ENCODE peak calls at places on chromosomes 12 and 14, in eight cellular contexts. One of them, this sample, is unnamed.

GRCh38 chr12:49296836-49297694 is 2.1 kb downstream of the PRPH start:
- DNase-seq in fibroblast of lung: no peak
- DNase-seq in GM12865: peak; percentile 63
- DNase-seq in astrocyte of the spinal cord: no peak
- DNase-seq in mucosa of descending colon: peak; percentile 60
- DNase-seq in upper lobe of left lung: peak; percentile 49
- DNase-seq in tibial nerve: no peak
- DNase-seq in right lobe of liver: no peak
- DNase-seq in this sample: no peak

GRCh38 chr12:2309647-2310046 is 256.9 kb downstream of the CACNA1C start:
- DNase-seq in fibroblast of lung: no peak
- DNase-seq in GM12865: no peak
- DNase-seq in astrocyte of the spinal cord: no peak
- DNase-seq in mucosa of descending colon: no peak
- DNase-seq in upper lobe of left lung: no peak
- DNase-seq in tibial nerve: no peak
- DNase-seq in right lobe of liver: no peak
- DNase-seq in this sample: no peak

GRCh38 chr12:94504386-94504785 is 44.7 kb upstream of the CEP83 start:
- DNase-seq in fibroblast of lung: no peak
- DNase-seq in GM12865: no peak
- DNase-seq in astrocyte of the spinal cord: no peak
- DNase-seq in mucosa of descending colon: no peak
- DNase-seq in upper lobe of left lung: no peak
- DNase-seq in tibial nerve: no peak
- DNase-seq in right lobe of liver: no peak
- DNase-seq in this sample: no peak

GRCh38 chr12:6465467-6466183 is 4.9 kb downstream of the VAMP1 start:
- DNase-seq in fibroblast of lung: peak; percentile 85
- DNase-seq in GM12865: peak; percentile 70
- DNase-seq in astrocyte of the spinal cord: peak; percentile 70
- DNase-seq in mucosa of descending colon: peak; percentile 83
- DNase-seq in upper lobe of left lung: no peak
- DNase-seq in tibial nerve: no peak
- DNase-seq in right lobe of liver: no peak
- DNase-seq in this sample: peak; percentile 60

GRCh38 chr14:20997564-20997963 is 1.5 kb upstream of the SLC39A2 start:
- DNase-seq in fibroblast of lung: no peak
- DNase-seq in GM12865: no peak
- DNase-seq in astrocyte of the spinal cord: no peak
- DNase-seq in mucosa of descending colon: no peak
- DNase-seq in upper lobe of left lung: no peak
- DNase-seq in tibial nerve: no peak
- DNase-seq in right lobe of liver: no peak
- DNase-seq in this sample: no peak

GRCh38 chr12:2221030-2221621 is 168.3 kb downstream of the CACNA1C start:
- DNase-seq in fibroblast of lung: no peak
- DNase-seq in GM12865: no peak
- DNase-seq in astrocyte of the spinal cord: no peak
- DNase-seq in mucosa of descending colon: no peak
- DNase-seq in upper lobe of left lung: no peak
- DNase-seq in tibial nerve: no peak
- DNase-seq in right lobe of liver: no peak
- DNase-seq in this sample: no peak

GRCh38 chr14:61222388-61222787 is 58.8 kb downstream of the TMEM30B start:
- DNase-seq in fibroblast of lung: no peak
- DNase-seq in GM12865: no peak
- DNase-seq in astrocyte of the spinal cord: no peak
- DNase-seq in mucosa of descending colon: no peak
- DNase-seq in upper lobe of left lung: no peak
- DNase-seq in tibial nerve: no peak
- DNase-seq in right lobe of liver: no peak
- DNase-seq in this sample: peak; percentile 84

GRCh38 chr12:47942327-47943230 is 20.8 kb upstream of the TMEM106C start:
- DNase-seq in fibroblast of lung: no peak
- DNase-seq in GM12865: peak; percentile 7
- DNase-seq in astrocyte of the spinal cord: no peak
- DNase-seq in mucosa of descending colon: no peak
- DNase-seq in upper lobe of left lung: no peak
- DNase-seq in tibial nerve: no peak
- DNase-seq in right lobe of liver: no peak
- DNase-seq in this sample: no peak

GRCh38 chr14:65195042-65195719 is 92.9 kb upstream of the MAX start:
- DNase-seq in fibroblast of lung: no peak
- DNase-seq in GM12865: peak; percentile 88
- DNase-seq in astrocyte of the spinal cord: no peak
- DNase-seq in mucosa of descending colon: no peak
- DNase-seq in upper lobe of left lung: no peak
- DNase-seq in tibial nerve: no peak
- DNase-seq in right lobe of liver: no peak
- DNase-seq in this sample: no peak

GRCh38 chr12:124441443-124442190 is 125.8 kb downstream of the NCOR2 start:
- DNase-seq in fibroblast of lung: peak; percentile 87
- DNase-seq in GM12865: no peak
- DNase-seq in astrocyte of the spinal cord: peak; percentile 97
- DNase-seq in mucosa of descending colon: no peak
- DNase-seq in upper lobe of left lung: no peak
- DNase-seq in tibial nerve: no peak
- DNase-seq in right lobe of liver: no peak
- DNase-seq in this sample: peak; percentile 85

DNA sequence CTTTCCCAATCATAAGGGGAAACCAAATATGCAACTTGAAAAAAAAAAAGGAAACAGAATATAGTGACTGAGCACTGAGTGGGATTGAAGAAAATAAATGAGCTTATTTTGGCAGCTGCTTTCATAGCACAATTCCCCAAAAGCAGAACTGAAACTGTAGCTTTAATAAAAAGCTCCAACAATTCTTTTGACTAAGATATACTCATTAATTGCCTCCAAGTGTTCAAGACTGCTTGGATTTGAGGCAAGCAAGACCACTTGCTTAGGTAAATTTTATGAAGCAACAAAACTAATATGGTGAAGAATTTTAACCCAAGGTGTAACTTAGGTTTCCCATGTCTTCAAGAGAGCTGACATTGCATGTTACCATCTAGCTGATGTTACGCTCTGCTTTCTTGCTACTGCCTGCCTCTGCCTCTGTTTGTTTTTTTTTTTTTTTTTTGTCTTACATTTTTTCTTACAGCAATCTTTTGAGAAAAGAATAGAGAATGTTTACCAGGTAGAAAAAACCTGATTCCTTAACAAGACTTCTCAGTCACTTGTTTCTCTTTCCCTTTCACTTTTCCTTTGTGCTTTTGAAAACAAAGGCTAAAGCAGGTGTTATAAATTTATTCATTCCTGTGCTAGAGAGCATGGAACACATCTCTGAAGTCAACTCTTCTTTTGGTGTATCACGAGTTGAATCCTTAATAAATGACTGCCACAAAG is 134.4 kb downstream of the BCAT1 start:
- DNase-seq in fibroblast of lung: no peak
- DNase-seq in GM12865: peak; percentile 63
- DNase-seq in astrocyte of the spinal cord: no peak
- DNase-seq in mucosa of descending colon: no peak
- DNase-seq in upper lobe of left lung: no peak
- DNase-seq in tibial nerve: no peak
- DNase-seq in right lobe of liver: no peak
- DNase-seq in this sample: no peak
- H3K4me3 ChIP-seq in fibroblast of lung: no peak overlapping the region
- H3K4me3 ChIP-seq in GM12865: peak overlapping the region; percentile 45
- H3K4me3 ChIP-seq in astrocyte of the spinal cord: no peak overlapping the region
- H3K4me3 ChIP-seq in mucosa of descending colon: no peak overlapping the region
- H3K4me3 ChIP-seq in upper lobe of left lung: no peak overlapping the region
- H3K4me3 ChIP-seq in tibial nerve: no peak overlapping the region
- H3K4me3 ChIP-seq in right lobe of liver: peak overlapping the region; percentile 7
- H3K4me3 ChIP-seq in this sample: no peak overlapping the region

DNA sequence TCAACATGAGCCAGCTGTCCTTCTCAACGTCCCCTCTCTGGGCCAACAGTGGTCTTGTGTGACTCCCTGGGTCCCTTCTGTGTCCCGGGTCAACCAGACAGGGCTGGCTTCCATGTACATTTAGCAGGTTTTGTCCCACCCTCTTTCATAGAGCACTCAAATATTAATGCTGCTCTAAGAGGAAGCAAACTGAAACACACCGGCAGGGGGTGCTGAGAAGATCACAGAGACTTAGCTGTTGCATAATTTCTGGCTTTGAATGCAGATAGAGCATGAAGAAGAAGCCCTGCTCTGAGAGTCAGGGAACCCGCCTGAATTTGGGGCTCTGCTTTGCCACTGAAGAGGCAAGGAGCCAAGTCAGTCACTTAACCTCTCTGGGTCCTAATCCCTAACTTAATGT is 138.7 kb downstream of the ESRRB start:
- DNase-seq in fibroblast of lung: peak; percentile 4
- DNase-seq in GM12865: peak; percentile 55
- DNase-seq in astrocyte of the spinal cord: no peak
- DNase-seq in mucosa of descending colon: peak; percentile 18
- DNase-seq in upper lobe of left lung: no peak
- DNase-seq in tibial nerve: no peak
- DNase-seq in right lobe of liver: no peak
- DNase-seq in this sample: peak; percentile 50
- TF ChIP-seq CTCF in fibroblast of lung: no peak
- TF ChIP-seq CTCF in GM12865: peak; percentile 53
- TF ChIP-seq CTCF in astrocyte of the spinal cord: no peak
- TF ChIP-seq CTCF in mucosa of descending colon: no peak
- TF ChIP-seq CTCF in upper lobe of left lung: no peak
- TF ChIP-seq CTCF in tibial nerve: no peak
- TF ChIP-seq CTCF in right lobe of liver: peak; percentile 47
- TF ChIP-seq CTCF in this sample: peak; percentile 57

DNA sequence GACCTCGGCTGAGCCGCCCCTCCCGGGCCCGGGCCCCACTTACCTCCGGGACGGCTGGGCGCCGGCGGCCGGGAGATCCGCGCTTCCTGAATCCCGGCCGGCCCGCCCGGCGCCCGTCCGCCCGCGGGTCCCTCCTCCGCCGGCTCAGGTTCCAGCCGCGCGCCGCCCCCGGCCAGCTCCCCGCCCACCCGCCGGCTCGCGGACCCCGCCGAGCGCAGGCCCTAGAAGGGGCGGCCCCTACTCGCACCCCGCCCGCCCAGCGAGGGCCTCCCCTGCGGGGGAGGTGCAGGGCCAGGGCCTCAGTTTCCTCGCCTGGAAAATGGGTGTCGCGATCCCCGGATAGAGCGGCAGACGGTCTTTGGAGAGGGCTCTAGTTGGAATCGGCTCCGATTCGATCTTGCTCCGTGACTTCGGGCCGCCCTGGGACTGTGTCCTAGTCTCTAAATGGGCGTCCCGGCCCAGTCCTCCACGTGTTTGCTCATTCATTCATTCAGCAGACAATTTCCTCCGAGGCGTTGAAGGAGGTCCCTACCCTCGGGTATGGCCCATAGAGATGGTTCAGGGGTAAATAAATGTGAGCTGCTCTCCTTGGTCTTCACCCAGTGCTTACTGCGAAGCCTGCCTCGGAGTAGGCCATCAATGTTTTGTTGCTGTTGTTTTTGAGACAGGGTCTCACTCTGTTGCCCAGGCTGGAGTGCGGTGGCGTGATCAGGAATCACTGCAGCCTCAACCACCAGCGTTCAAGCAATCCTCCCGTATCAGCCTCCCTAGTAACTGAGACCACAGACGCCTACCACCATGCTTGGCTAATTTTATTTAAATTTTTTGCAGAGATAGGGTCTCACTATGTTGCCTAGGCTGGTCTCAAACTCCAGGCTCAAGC is at the start of gene TRPV4:
- DNase-seq in fibroblast of lung: peak; percentile 17
- DNase-seq in GM12865: no peak
- DNase-seq in astrocyte of the spinal cord: peak; percentile 17
- DNase-seq in mucosa of descending colon: no peak
- DNase-seq in upper lobe of left lung: no peak
- DNase-seq in tibial nerve: no peak
- DNase-seq in right lobe of liver: no peak
- DNase-seq in this sample: no peak
- H3K4me3 ChIP-seq in fibroblast of lung: peak within 1 kb of the TSS; percentile 50
- H3K4me3 ChIP-seq in GM12865: no peak within 1 kb of the TSS
- H3K4me3 ChIP-seq in astrocyte of the spinal cord: peak within 1 kb of the TSS; percentile 49
- H3K4me3 ChIP-seq in mucosa of descending colon: no peak within 1 kb of the TSS
- H3K4me3 ChIP-seq in upper lobe of left lung: no peak within 1 kb of the TSS
- H3K4me3 ChIP-seq in tibial nerve: peak within 1 kb of the TSS; percentile 20
- H3K4me3 ChIP-seq in right lobe of liver: peak within 1 kb of the TSS; percentile 56
- H3K4me3 ChIP-seq in this sample: peak within 1 kb of the TSS; percentile 42

DNA sequence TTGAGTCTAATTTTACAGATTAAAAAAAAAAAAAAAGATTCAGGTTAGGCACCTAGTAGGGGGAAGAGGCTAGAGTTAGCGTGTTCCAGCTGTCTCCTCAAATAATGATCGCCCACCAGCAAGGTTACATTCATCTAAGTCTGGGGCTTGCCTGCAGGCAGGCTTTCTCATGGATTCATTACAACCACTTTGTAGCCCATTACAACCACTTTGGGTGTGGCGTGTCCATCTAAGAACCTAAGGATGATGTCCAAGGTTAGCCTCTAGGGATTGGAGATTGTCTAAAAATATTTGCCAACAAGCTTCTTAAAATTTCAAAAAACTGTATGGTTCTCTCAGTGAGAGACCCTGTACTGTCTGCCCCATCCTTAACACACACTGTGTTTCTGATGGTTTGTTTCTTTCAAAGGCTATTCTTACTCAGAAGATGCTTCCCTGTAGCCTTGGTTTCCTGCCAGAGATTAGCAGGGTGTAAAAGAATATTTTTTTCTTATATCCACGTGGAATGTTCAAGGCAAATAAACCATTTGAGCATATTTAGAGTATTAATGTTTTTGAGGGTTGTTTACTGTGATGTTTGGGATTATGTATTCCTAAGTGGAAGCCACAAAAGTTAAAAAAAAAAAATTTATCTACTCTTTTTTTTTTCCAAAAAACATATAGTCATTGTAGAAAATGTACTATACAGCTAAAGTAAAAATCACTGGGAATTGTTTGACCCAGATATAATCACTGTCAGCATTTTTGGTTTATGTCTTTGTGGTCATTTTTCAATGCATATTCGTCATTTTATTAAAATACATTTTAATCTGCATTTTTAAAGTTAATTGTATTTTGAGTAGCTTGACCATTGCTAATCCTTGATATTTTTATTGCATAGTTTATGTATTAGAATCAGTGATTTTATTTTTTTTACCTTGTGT is 1.7 kb downstream of the DYNC1H1 start:
- DNase-seq in fibroblast of lung: no peak
- DNase-seq in GM12865: no peak
- DNase-seq in astrocyte of the spinal cord: peak; percentile 46
- DNase-seq in mucosa of descending colon: no peak
- DNase-seq in upper lobe of left lung: no peak
- DNase-seq in tibial nerve: no peak
- DNase-seq in right lobe of liver: no peak
- DNase-seq in this sample: no peak
- TF ChIP-seq CTCF in fibroblast of lung: no peak
- TF ChIP-seq CTCF in GM12865: no peak
- TF ChIP-seq CTCF in astrocyte of the spinal cord: no peak
- TF ChIP-seq CTCF in mucosa of descending colon: no peak
- TF ChIP-seq CTCF in upper lobe of left lung: no peak
- TF ChIP-seq CTCF in tibial nerve: no peak
- TF ChIP-seq CTCF in right lobe of liver: no peak
- TF ChIP-seq CTCF in this sample: no peak

DNA sequence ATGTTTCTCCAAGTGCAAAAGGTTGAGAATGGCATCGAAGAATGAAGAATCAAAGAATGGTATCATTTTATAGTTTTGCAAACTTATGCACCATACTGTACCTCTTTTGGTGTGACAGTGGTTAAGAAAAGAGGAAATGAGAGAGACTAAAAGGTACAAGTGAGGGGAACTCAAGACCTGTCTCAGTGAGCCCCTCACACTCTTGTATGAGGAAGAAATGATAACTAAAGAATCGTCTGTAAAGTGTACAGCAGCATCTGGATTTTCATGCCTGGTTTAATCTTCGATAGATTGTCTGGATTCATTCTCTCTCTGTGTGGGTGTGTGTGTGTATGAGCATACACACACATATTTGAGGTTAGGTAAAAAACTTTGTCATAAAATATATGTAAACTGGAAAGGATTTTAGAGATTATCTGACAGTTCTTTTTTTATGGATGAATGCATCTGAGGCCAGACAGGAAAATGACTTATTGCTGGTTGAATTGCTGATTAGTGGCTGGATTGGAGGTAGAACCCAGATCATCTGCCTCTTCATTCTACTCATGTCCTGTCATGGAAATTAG is 15.9 kb upstream of the SLC38A2 start:
- DNase-seq in fibroblast of lung: no peak
- DNase-seq in GM12865: peak; percentile 84
- DNase-seq in astrocyte of the spinal cord: peak; percentile 62
- DNase-seq in mucosa of descending colon: no peak
- DNase-seq in upper lobe of left lung: no peak
- DNase-seq in tibial nerve: no peak
- DNase-seq in right lobe of liver: no peak
- DNase-seq in this sample: peak; percentile 63
- H3K4me3 ChIP-seq in fibroblast of lung: no peak overlapping the region
- H3K4me3 ChIP-seq in GM12865: peak overlapping the region; percentile 85
- H3K4me3 ChIP-seq in astrocyte of the spinal cord: no peak overlapping the region
- H3K4me3 ChIP-seq in mucosa of descending colon: no peak overlapping the region
- H3K4me3 ChIP-seq in upper lobe of left lung: no peak overlapping the region
- H3K4me3 ChIP-seq in tibial nerve: no peak overlapping the region
- H3K4me3 ChIP-seq in right lobe of liver: no peak overlapping the region
- H3K4me3 ChIP-seq in this sample: no peak overlapping the region

This sample was measured in bronchial epithelial cell.